ENCODE peak calls at places on chromosomes 11 and 22, in six cellular contexts. One of them, this sample, is unnamed.

GRCh38 chr11:126123686-126124085 is 61.0 kb upstream of the CDON start:
- DNase-seq in brain microvascular endothelial cell: no peak
- DNase-seq in cardiac fibroblast: no peak
- DNase-seq in PC-3: peak
- DNase-seq in tibial nerve: no peak
- DNase-seq in AG09309: no peak
- DNase-seq in this sample: no peak

GRCh38 chr11:30313580-30313979 is 9.3 kb upstream of the ARL14EP start:
- DNase-seq in brain microvascular endothelial cell: no peak
- DNase-seq in cardiac fibroblast: no peak
- DNase-seq in PC-3: no peak
- DNase-seq in tibial nerve: no peak
- DNase-seq in AG09309: no peak
- DNase-seq in this sample: no peak

GRCh38 chr11:83044958-83045712 is 26.6 kb downstream of the RAB30 start:
- DNase-seq in brain microvascular endothelial cell: peak
- DNase-seq in cardiac fibroblast: peak
- DNase-seq in PC-3: peak
- DNase-seq in tibial nerve: no peak
- DNase-seq in AG09309: peak
- DNase-seq in this sample: no peak

GRCh38 chr22:46390652-46391301 is 55.3 kb downstream of the TRMU start:
- DNase-seq in brain microvascular endothelial cell: peak
- DNase-seq in cardiac fibroblast: peak
- DNase-seq in PC-3: peak
- DNase-seq in tibial nerve: peak
- DNase-seq in AG09309: peak
- DNase-seq in this sample: no peak

GRCh38 chr22:38618682-38619081 is 37.5 kb downstream of the FAM227A start:
- DNase-seq in brain microvascular endothelial cell: peak
- DNase-seq in cardiac fibroblast: peak
- DNase-seq in PC-3: no peak
- DNase-seq in tibial nerve: no peak
- DNase-seq in AG09309: no peak
- DNase-seq in this sample: no peak

GRCh38 chr22:47053013-47053864 is 290.8 kb downstream of the TBC1D22A start:
- DNase-seq in brain microvascular endothelial cell: no peak
- DNase-seq in cardiac fibroblast: no peak
- DNase-seq in PC-3: no peak
- DNase-seq in tibial nerve: no peak
- DNase-seq in AG09309: no peak
- DNase-seq in this sample: no peak

GRCh38 chr11:76688146-76688545 is 17.6 kb upstream of the LRRC32 start:
- DNase-seq in brain microvascular endothelial cell: no peak
- DNase-seq in cardiac fibroblast: no peak
- DNase-seq in PC-3: no peak
- DNase-seq in tibial nerve: no peak
- DNase-seq in AG09309: no peak
- DNase-seq in this sample: no peak

GRCh38 chr11:61828629-61829407 is 718 bp downstream of the FADS2 start:
- DNase-seq in brain microvascular endothelial cell: no peak
- DNase-seq in cardiac fibroblast: peak
- DNase-seq in PC-3: peak
- DNase-seq in tibial nerve: no peak
- DNase-seq in AG09309: no peak
- DNase-seq in this sample: no peak

GRCh38 chr11:64916040-64916847 is 765 bp downstream of the ATG2A start:
- DNase-seq in brain microvascular endothelial cell: no peak
- DNase-seq in cardiac fibroblast: peak
- DNase-seq in PC-3: peak
- DNase-seq in tibial nerve: no peak
- DNase-seq in AG09309: no peak
- DNase-seq in this sample: no peak

GRCh38 chr11:10838906-10839305 is 18.9 kb downstream of the ZBED5 start:
- DNase-seq in brain microvascular endothelial cell: no peak
- DNase-seq in cardiac fibroblast: no peak
- DNase-seq in PC-3: no peak
- DNase-seq in tibial nerve: no peak
- DNase-seq in AG09309: no peak
- DNase-seq in this sample: no peak

GRCh38 chr22:40855960-40856512 is 403 bp downstream of the ST13 start:
- DNase-seq in brain microvascular endothelial cell: peak
- DNase-seq in cardiac fibroblast: peak
- DNase-seq in PC-3: no peak
- DNase-seq in tibial nerve: no peak
- DNase-seq in AG09309: no peak
- DNase-seq in this sample: no peak

GRCh38 chr11:56140151-56140661 is at the start of gene OR8J3:
- DNase-seq in brain microvascular endothelial cell: no peak
- DNase-seq in cardiac fibroblast: no peak
- DNase-seq in PC-3: no peak
- DNase-seq in tibial nerve: no peak
- DNase-seq in AG09309: no peak
- DNase-seq in this sample: no peak

GRCh38 chr11:8707541-8708270 is 25.1 kb downstream of the RPL27A start:
- DNase-seq in brain microvascular endothelial cell: no peak
- DNase-seq in cardiac fibroblast: no peak
- DNase-seq in PC-3: no peak
- DNase-seq in tibial nerve: peak
- DNase-seq in AG09309: no peak
- DNase-seq in this sample: no peak

GRCh38 chr11:126212089-126212660 is 593 bp downstream of the FAM118B start:
- DNase-seq in brain microvascular endothelial cell: no peak
- DNase-seq in cardiac fibroblast: peak
- DNase-seq in PC-3: peak
- DNase-seq in tibial nerve: no peak
- DNase-seq in AG09309: no peak
- DNase-seq in this sample: no peak

GRCh38 chr11:1368216-1368615 is 21.5 kb upstream of the BRSK2 start:
- DNase-seq in brain microvascular endothelial cell: no peak
- DNase-seq in cardiac fibroblast: no peak
- DNase-seq in PC-3: no peak
- DNase-seq in tibial nerve: no peak
- DNase-seq in AG09309: no peak
- DNase-seq in this sample: no peak

GRCh38 chr11:64081663-64082442 is 46.1 kb downstream of the FLRT1 start:
- DNase-seq in brain microvascular endothelial cell: no peak
- DNase-seq in cardiac fibroblast: no peak
- DNase-seq in PC-3: no peak
- DNase-seq in tibial nerve: no peak
- DNase-seq in AG09309: no peak
- DNase-seq in this sample: no peak

GRCh38 chr11:134461621-134462020 is 49.6 kb upstream of the B3GAT1 start:
- DNase-seq in brain microvascular endothelial cell: no peak
- DNase-seq in cardiac fibroblast: no peak
- DNase-seq in PC-3: no peak
- DNase-seq in tibial nerve: no peak
- DNase-seq in AG09309: no peak
- DNase-seq in this sample: no peak

GRCh38 chr11:34585870-34586654 is 34.8 kb upstream of the EHF start:
- DNase-seq in brain microvascular endothelial cell: peak
- DNase-seq in cardiac fibroblast: peak
- DNase-seq in PC-3: peak
- DNase-seq in tibial nerve: no peak
- DNase-seq in AG09309: peak
- DNase-seq in this sample: no peak

GRCh38 chr11:11987503-11988022 is 20.9 kb downstream of the DKK3 start:
- DNase-seq in brain microvascular endothelial cell: peak
- DNase-seq in cardiac fibroblast: peak
- DNase-seq in PC-3: peak
- DNase-seq in tibial nerve: no peak
- DNase-seq in AG09309: no peak
- DNase-seq in this sample: no peak

GRCh38 chr11:105135873-105136272 is 3.7 kb downstream of the CARD18 start:
- DNase-seq in brain microvascular endothelial cell: no peak
- DNase-seq in cardiac fibroblast: no peak
- DNase-seq in PC-3: no peak
- DNase-seq in tibial nerve: no peak
- DNase-seq in AG09309: no peak
- DNase-seq in this sample: no peak

GRCh38 chr11:14362613-14363012 is 3.6 kb upstream of the RRAS2 start:
- DNase-seq in brain microvascular endothelial cell: no peak
- DNase-seq in cardiac fibroblast: no peak
- DNase-seq in PC-3: no peak
- DNase-seq in tibial nerve: no peak
- DNase-seq in AG09309: no peak
- DNase-seq in this sample: no peak

GRCh38 chr11:75355051-75355450 is 3.6 kb upstream of the ARRB1 start:
- DNase-seq in brain microvascular endothelial cell: no peak
- DNase-seq in cardiac fibroblast: no peak
- DNase-seq in PC-3: peak
- DNase-seq in tibial nerve: no peak
- DNase-seq in AG09309: no peak
- DNase-seq in this sample: no peak

GRCh38 chr11:65944767-65945166 is 513 bp upstream of the TSGA10IP start:
- DNase-seq in brain microvascular endothelial cell: no peak
- DNase-seq in cardiac fibroblast: no peak
- DNase-seq in PC-3: no peak
- DNase-seq in tibial nerve: no peak
- DNase-seq in AG09309: no peak
- DNase-seq in this sample: no peak

GRCh38 chr11:130549393-130549999 is 101.1 kb downstream of the ADAMTS15 start:
- DNase-seq in brain microvascular endothelial cell: no peak
- DNase-seq in cardiac fibroblast: no peak
- DNase-seq in PC-3: no peak
- DNase-seq in tibial nerve: no peak
- DNase-seq in AG09309: no peak
- DNase-seq in this sample: no peak

GRCh38 chr11:20668844-20669832 is at the start of gene NELL1:
- DNase-seq in brain microvascular endothelial cell: no peak
- DNase-seq in cardiac fibroblast: no peak
- DNase-seq in PC-3: no peak
- DNase-seq in tibial nerve: no peak
- DNase-seq in AG09309: no peak
- DNase-seq in this sample: no peak

GRCh38 chr11:69636512-69636866 is 4.5 kb upstream of the CCND1 start:
- DNase-seq in brain microvascular endothelial cell: peak
- DNase-seq in cardiac fibroblast: peak
- DNase-seq in PC-3: peak
- DNase-seq in tibial nerve: no peak
- DNase-seq in AG09309: peak
- DNase-seq in this sample: no peak

GRCh38 chr11:66546966-66547661 is 411 bp downstream of the ACTN3 start:
- DNase-seq in brain microvascular endothelial cell: no peak
- DNase-seq in cardiac fibroblast: no peak
- DNase-seq in PC-3: no peak
- DNase-seq in tibial nerve: no peak
- DNase-seq in AG09309: no peak
- DNase-seq in this sample: no peak

GRCh38 chr11:78209478-78209877 is 20.8 kb downstream of the USP35 start:
- DNase-seq in brain microvascular endothelial cell: no peak
- DNase-seq in cardiac fibroblast: no peak
- DNase-seq in PC-3: no peak
- DNase-seq in tibial nerve: no peak
- DNase-seq in AG09309: no peak
- DNase-seq in this sample: no peak

GRCh38 chr11:78210000-78210608 is 21.4 kb downstream of the USP35 start:
- DNase-seq in brain microvascular endothelial cell: no peak
- DNase-seq in cardiac fibroblast: no peak
- DNase-seq in PC-3: no peak
- DNase-seq in tibial nerve: no peak
- DNase-seq in AG09309: no peak
- DNase-seq in this sample: no peak

GRCh38 chr11:78212586-78213371 is 24.1 kb downstream of the USP35 start:
- DNase-seq in brain microvascular endothelial cell: no peak
- DNase-seq in cardiac fibroblast: peak
- DNase-seq in PC-3: no peak
- DNase-seq in tibial nerve: no peak
- DNase-seq in AG09309: no peak
- DNase-seq in this sample: no peak

GRCh38 chr11:78213526-78214330 is 25.0 kb downstream of the USP35 start:
- DNase-seq in brain microvascular endothelial cell: no peak
- DNase-seq in cardiac fibroblast: no peak
- DNase-seq in PC-3: no peak
- DNase-seq in tibial nerve: no peak
- DNase-seq in AG09309: no peak
- DNase-seq in this sample: no peak

GRCh38 chr11:78211565-78211964 is 22.8 kb downstream of the USP35 start:
- DNase-seq in brain microvascular endothelial cell: no peak
- DNase-seq in cardiac fibroblast: no peak
- DNase-seq in PC-3: no peak
- DNase-seq in tibial nerve: no peak
- DNase-seq in AG09309: no peak
- DNase-seq in this sample: no peak
- TF ChIP-seq CTCF in brain microvascular endothelial cell: no peak
- TF ChIP-seq CTCF in cardiac fibroblast: no peak
- TF ChIP-seq CTCF in PC-3: no peak
- TF ChIP-seq CTCF in tibial nerve: no peak
- TF ChIP-seq CTCF in AG09309: no peak
- TF ChIP-seq CTCF in this sample: no peak

GRCh38 chr11:45931739-45932138 is 9.3 kb downstream of the LARGE2 start:
- DNase-seq in brain microvascular endothelial cell: no peak
- DNase-seq in cardiac fibroblast: no peak
- DNase-seq in PC-3: no peak
- DNase-seq in tibial nerve: no peak
- DNase-seq in AG09309: no peak
- DNase-seq in this sample: no peak
- H3K4me3 ChIP-seq in brain microvascular endothelial cell: no peak
- H3K4me3 ChIP-seq in cardiac fibroblast: no peak
- H3K4me3 ChIP-seq in PC-3: no peak
- H3K4me3 ChIP-seq in tibial nerve: no peak
- H3K4me3 ChIP-seq in AG09309: no peak
- H3K4me3 ChIP-seq in this sample: no peak

DNA sequence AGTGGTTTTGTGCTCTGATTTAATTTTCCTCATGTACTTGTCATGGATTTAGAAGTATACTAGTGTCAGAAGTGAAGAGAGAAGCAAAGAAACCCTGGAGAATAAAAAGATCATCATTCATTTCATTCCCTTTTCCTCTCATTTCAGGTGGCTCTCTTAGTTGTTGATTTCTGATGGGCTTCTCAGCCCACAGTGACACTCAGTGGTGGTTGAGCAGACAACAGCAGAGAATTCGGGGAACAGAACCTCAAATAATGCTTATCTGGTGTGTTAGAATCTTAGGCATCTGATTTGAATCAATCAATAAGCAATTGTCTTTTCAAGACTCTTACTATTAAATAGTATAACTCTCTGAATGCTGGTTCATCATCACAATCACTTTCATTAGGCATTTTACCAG is 1289.4 kb downstream of the FAM181B start:
- DNase-seq in brain microvascular endothelial cell: no peak
- DNase-seq in cardiac fibroblast: no peak
- DNase-seq in PC-3: no peak
- DNase-seq in tibial nerve: no peak
- DNase-seq in AG09309: no peak
- DNase-seq in this sample: no peak
- TF ChIP-seq CTCF in brain microvascular endothelial cell: no peak
- TF ChIP-seq CTCF in cardiac fibroblast: no peak
- TF ChIP-seq CTCF in PC-3: no peak
- TF ChIP-seq CTCF in tibial nerve: no peak
- TF ChIP-seq CTCF in AG09309: no peak
- TF ChIP-seq CTCF in this sample: no peak

DNA sequence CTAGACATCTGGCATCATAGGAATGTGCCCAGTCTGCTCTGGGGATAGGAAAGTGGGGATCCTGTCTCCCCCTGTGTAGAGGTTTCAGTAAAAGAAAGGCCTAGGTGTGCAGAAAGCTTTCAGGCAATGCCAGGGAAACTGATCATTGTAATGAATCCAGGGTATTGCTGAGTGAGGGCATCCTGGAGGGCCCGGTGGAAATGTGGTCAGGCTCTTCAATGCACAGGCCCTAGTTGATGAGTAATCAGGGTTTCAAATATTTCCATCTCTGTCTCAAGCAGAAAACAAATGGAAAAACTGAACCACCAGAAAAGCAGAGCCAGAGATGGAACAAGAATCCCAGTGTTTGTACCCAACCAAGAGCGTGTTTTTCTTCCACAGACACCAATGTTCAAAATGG is 2.0 kb downstream of the CD3E start:
- DNase-seq in brain microvascular endothelial cell: no peak
- DNase-seq in cardiac fibroblast: no peak
- DNase-seq in PC-3: no peak
- DNase-seq in tibial nerve: no peak
- DNase-seq in AG09309: no peak
- DNase-seq in this sample: no peak
- H3K4me3 ChIP-seq in brain microvascular endothelial cell: no peak
- H3K4me3 ChIP-seq in cardiac fibroblast: no peak
- H3K4me3 ChIP-seq in PC-3: no peak
- H3K4me3 ChIP-seq in tibial nerve: no peak
- H3K4me3 ChIP-seq in AG09309: no peak
- H3K4me3 ChIP-seq in this sample: no peak

This sample was measured in kidney epithelial cell.